ENCODE peak calls at places on chromosomes 12 and 14, in seven cellular contexts. F, M, J, T, R, B and P are unnamed samples. For H3K36me3, the result is how much of the 10 kb centered on the place peaks cover.

GRCh38 chr14:76782885-76783566 is 21.8 kb downstream of the VASH1 start:
- DNase-seq in F (no peak), M (no peak), J (no peak), T (no peak), R (no peak), B (no peak), P (no peak)

GRCh38 chr12:125418902-125419564 is 353.8 kb downstream of the AACS start:
- DNase-seq in F (no peak), M (no peak), J (no peak), T (no peak), R (peak), B (no peak), P (no peak)

GRCh38 chr12:106492893-106493292 is 89.9 kb upstream of the RFX4 start:
- DNase-seq in F (no peak), M (no peak), J (no peak), T (no peak), R (no peak), B (no peak), P (no peak)

GRCh38 chr12:96131230-96131788 is 62.9 kb upstream of the ELK3 start:
- DNase-seq in F (no peak), M (no peak), J (no peak), T (no peak), R (no peak), B (no peak), P (no peak)

GRCh38 chr12:19965196-19966038 is 402.9 kb upstream of the PDE3A start:
- DNase-seq in F (no peak), M (no peak), J (no peak), T (no peak), R (peak), B (no peak), P (no peak)

GRCh38 chr12:10119072-10119471 is 10.9 kb downstream of the CLEC7A start:
- DNase-seq in F (no peak), M (no peak), J (no peak), T (no peak), R (no peak), B (no peak), P (no peak)

GRCh38 chr14:76456200-76456599 is 80.3 kb downstream of the ESRRB start:
- DNase-seq in F (no peak), M (peak), J (no peak), T (no peak), R (no peak), B (peak), P (peak)

GRCh38 chr12:25648460-25648859 is 95.4 kb upstream of the LMNTD1 start:
- DNase-seq in F (no peak), M (peak), J (no peak), T (peak), R (peak), B (no peak), P (peak)

GRCh38 chr12:41604830-41605229 is 416.7 kb downstream of the PDZRN4 start:
- DNase-seq in F (no peak), M (no peak), J (no peak), T (no peak), R (peak), B (no peak), P (no peak)

GRCh38 chr12:42609605-42610004 is 20.1 kb upstream of the PRICKLE1 start:
- DNase-seq in F (no peak), M (no peak), J (no peak), T (no peak), R (peak), B (no peak), P (peak)

GRCh38 chr12:131072446-131073230 is 118.9 kb downstream of the ADGRD1 start:
- DNase-seq in F (no peak), M (no peak), J (no peak), T (no peak), R (no peak), B (no peak), P (no peak)

GRCh38 chr12:109582636-109583035 is 9.0 kb downstream of the MVK start:
- DNase-seq in F (no peak), M (no peak), J (no peak), T (peak), R (no peak), B (no peak), P (no peak)

GRCh38 chr14:32693114-32693513 is 245.6 kb upstream of the NPAS3 start:
- DNase-seq in F (no peak), M (no peak), J (no peak), T (no peak), R (peak), B (no peak), P (no peak)

GRCh38 chr14:77663289-77663688 is 44.5 kb downstream of the ALKBH1 start:
- DNase-seq in F (no peak), M (no peak), J (no peak), T (no peak), R (peak), B (no peak), P (no peak)

GRCh38 chr12:88298761-88299242 is 156.7 kb downstream of the TMTC3 start:
- DNase-seq in F (no peak), M (no peak), J (no peak), T (no peak), R (peak), B (no peak), P (peak)

GRCh38 chr12:130162267-130162666 is at the start of gene FZD10:
- DNase-seq in F (no peak), M (peak), J (no peak), T (no peak), R (peak), B (no peak), P (no peak)

GRCh38 chr12:71268598-71268997 is 110.8 kb upstream of the TSPAN8 start:
- DNase-seq in F (no peak), M (no peak), J (no peak), T (no peak), R (no peak), B (no peak), P (no peak)

GRCh38 chr14:69931960-69932359 is 52.7 kb downstream of the SMOC1 start:
- DNase-seq in F (no peak), M (no peak), J (no peak), T (no peak), R (no peak), B (no peak), P (no peak)

GRCh38 chr14:54493293-54493692 is 4.5 kb upstream of the GMFB start:
- DNase-seq in F (no peak), M (no peak), J (no peak), T (no peak), R (no peak), B (no peak), P (no peak)

GRCh38 chr12:57171668-57172067 is 24.2 kb upstream of the LRP1-AS start:
- DNase-seq in F (no peak), M (peak), J (no peak), T (no peak), R (peak), B (no peak), P (no peak)

GRCh38 chr14:23430733-23431105 is 4.7 kb downstream of the MYH7 start:
- DNase-seq in F (no peak), M (peak), J (no peak), T (no peak), R (peak), B (no peak), P (peak)

GRCh38 chr14:59208224-59208814 is 19.9 kb downstream of the DAAM1 start:
- DNase-seq in F (no peak), M (no peak), J (no peak), T (no peak), R (peak), B (no peak), P (peak)

GRCh38 chr14:68397371-68397779 is 395.5 kb downstream of the ZFP36L1 start:
- DNase-seq in F (peak), M (peak), J (no peak), T (peak), R (no peak), B (no peak), P (no peak)

GRCh38 chr14:68379510-68380303 is 413.2 kb downstream of the ZFP36L1 start:
- DNase-seq in F (no peak), M (no peak), J (no peak), T (no peak), R (peak), B (peak), P (no peak)

GRCh38 chr14:39665084-39665483 is 232.9 kb upstream of the FBXO33 start:
- DNase-seq in F (no peak), M (no peak), J (no peak), T (no peak), R (peak), B (no peak), P (no peak)

GRCh38 chr12:123744836-123745235 is 17.3 kb upstream of the DNAH10 start:
- DNase-seq in F (no peak), M (no peak), J (no peak), T (no peak), R (no peak), B (no peak), P (no peak)

DNA sequence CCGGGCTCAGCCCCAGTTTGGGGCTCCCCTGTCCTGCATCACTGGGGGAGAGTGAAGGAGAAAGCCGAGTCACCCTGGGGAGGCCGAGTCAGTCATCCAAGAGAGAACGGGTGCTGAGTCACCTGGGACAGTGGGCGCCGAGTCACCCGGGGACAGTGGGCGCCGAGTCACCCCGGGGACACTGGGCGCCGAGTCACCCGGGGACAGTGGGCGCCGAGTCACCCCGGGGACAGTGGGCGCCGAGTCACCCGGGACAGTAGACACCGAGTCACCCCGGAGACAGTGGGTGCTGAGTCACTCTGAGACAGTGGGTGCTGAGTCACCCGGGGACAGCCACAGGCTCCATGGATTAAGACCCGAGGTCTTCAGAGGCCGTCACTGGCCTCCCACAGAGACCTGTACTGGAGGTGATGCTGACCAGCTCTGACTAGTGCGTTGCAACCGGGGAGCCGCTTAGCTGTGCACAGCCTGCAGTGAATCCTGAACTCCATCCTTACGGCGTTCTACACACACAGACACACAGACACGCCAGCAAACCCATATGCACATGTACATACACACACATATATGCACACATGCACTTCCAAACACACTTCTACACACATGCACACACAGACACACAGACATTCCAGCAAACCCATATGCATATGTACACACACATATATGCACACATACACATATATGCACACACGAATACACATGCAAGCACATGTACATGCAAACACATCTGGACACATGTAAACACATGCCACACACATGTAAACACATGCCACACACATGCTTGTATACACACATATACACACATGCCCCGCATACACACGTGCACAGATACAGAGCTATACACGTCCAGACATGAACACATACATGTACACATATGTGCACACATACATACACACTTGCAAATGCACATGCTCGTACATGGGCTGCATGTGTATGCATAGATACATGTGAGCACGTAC is 64.9 kb upstream of the GALNT9 start:
- DNase-seq in F (no peak), M (no peak), J (no peak), T (no peak), R (no peak), B (no peak), P (peak)
- H3K27ac ChIP-seq in F (no peak), M (no peak), J (no peak), T (no peak), R (no peak), B (no peak), P (no peak)

DNA sequence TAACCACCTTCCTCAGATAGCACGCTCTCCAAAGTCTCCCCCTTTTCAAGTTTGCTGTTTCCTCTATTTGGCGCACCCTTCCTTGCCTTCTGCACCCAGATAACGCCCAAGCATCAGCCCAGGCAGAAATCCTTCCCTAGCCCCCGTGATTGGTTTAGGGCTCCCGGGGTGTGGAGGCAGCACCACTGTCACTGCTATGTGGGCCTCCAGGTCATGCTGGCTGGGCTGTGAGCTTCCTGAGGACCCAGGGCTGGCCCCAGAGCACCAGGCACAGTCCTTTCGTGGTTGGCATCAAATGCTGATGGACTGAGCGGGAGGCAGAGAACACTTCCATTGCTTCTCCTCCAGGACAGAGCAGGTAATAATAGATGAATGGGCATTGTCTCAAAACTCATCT is 311.4 kb downstream of the BCL11B start:
- DNase-seq in F (no peak), M (no peak), J (no peak), T (no peak), R (no peak), B (no peak), P (no peak)
- TF ChIP-seq CTCF in F (no peak), M (no peak), J (no peak), T (no peak), R (no peak), B (no peak), P (no peak)

GRCh38 chr12:112153181-112153899 is 28.0 kb downstream of the TRAFD1 start:
- DNase-seq in F (no peak), M (no peak), J (no peak), T (no peak), R (no peak), B (no peak), P (no peak)

GRCh38 chr12:112149596-112149995 is 24.2 kb downstream of the TRAFD1 start:
- DNase-seq in F (no peak), M (peak), J (no peak), T (peak), R (no peak), B (no peak), P (no peak)

GRCh38 chr12:112146123-112146522 is 20.8 kb downstream of the TRAFD1 start:
- DNase-seq in F (no peak), M (no peak), J (no peak), T (no peak), R (no peak), B (no peak), P (no peak)

GRCh38 chr12:112151766-112152541 is 26.6 kb downstream of the TRAFD1 start:
- DNase-seq in F (no peak), M (no peak), J (no peak), T (no peak), R (no peak), B (no peak), P (no peak)

GRCh38 chr12:112148031-112148513 is 22.7 kb downstream of the TRAFD1 start:
- DNase-seq in F (no peak), M (peak), J (no peak), T (no peak), R (peak), B (no peak), P (peak)
- H3K36me3 ChIP-seq in F (half or more), M (under half), J (under half), T (half or more), R (under half), B (under half), P (half or more)

DNA sequence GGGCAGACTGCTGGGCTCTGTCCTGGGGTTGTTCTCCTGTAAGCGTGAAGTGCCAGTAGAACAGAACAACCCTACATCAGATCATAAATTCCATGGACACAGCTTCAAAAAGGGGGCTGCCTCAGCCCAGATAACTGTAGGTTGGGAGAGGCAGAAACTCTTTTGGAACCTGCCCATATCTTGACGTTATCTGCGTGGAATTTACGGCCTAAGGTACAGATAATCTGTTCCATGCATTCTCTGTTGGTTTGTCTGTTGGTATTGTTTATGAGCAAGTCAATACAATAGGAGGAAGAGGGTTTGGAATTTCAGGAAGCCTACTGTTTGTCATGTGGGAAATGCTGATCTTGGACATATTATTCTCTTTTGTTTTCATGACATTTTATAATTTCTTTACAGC is 36.7 kb downstream of the SLC25A47 start:
- DNase-seq in F (no peak), M (no peak), J (no peak), T (no peak), R (no peak), B (no peak), P (no peak)
- H3K27ac ChIP-seq in F (peak), M (no peak), J (no peak), T (no peak), R (no peak), B (no peak), P (no peak)

DNA sequence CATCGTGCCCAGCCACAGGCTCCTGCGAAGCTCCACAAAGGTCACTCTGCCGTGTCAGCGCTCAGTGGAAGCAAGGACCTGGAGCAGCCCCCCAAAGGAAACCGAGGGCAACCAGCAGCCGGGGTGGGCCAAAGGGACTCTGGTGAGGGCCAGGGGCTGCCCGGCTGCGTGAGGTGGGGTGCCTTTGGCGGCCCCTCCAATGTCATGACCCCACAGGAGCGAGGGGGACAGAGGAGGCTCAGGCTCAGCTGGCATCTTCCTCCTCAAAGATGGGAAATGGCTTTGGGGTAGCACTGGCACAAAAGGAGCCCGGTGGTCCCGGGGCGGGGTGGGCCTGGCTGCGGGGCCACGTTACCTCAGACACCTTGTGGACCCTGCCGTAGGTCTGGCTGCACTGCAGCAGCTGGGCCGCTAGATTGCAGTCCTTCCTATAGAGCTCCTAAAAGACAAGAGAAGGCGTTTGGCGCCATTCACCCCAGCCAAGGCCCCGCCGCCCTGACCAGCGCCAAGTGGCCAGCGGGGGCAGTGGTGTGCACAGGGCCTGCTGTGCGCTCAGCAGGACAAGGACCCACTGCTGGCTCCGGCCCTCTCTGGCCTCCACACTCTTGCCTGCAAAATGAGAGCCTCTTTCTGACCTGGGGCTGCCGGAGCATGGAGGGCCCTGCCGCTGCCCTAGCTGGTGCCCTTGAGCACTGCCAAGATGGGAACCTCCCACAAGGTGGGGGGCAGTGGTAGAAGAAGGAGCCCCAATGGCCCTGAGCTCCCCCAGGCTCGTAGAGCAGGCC is 46.9 kb downstream of the BEGAIN start:
- DNase-seq in F (no peak), M (no peak), J (no peak), T (no peak), R (no peak), B (no peak), P (no peak)
- TF ChIP-seq CTCF in F (no peak), M (peak), J (no peak), T (no peak), R (peak), B (no peak), P (peak)

GRCh38 chr14:71726639-71727085 is 205.6 kb upstream of the RGS6 start:
- DNase-seq in F (no peak), M (peak), J (no peak), T (peak), R (peak), B (no peak), P (no peak)
- H3K36me3 ChIP-seq in F (half or more), M (under half), J (under half), T (under half), R (under half), B (under half), P (under half)

GRCh38 chr14:93173943-93174395 is 10.7 kb downstream of the MOAP1 start:
- DNase-seq in F (no peak), M (peak), J (no peak), T (no peak), R (peak), B (no peak), P (peak)
- H3K27ac ChIP-seq in F (no peak), M (no peak), J (no peak), T (no peak), R (no peak), B (no peak), P (no peak)

GRCh38 chr14:20487402-20487742 is 18.0 kb upstream of the RNASE10 start:
- DNase-seq in F (no peak), M (no peak), J (no peak), T (no peak), R (no peak), B (no peak), P (no peak)
- TF ChIP-seq CTCF in F (no peak), M (no peak), J (peak), T (no peak), R (no peak), B (no peak), P (no peak)